ENCODE peak calls at places on chromosomes 12 and 14, in eight cellular contexts. One of them, this sample, is unnamed.

GRCh38 chr14:77804592-77804991 is 4.7 kb downstream of the ADCK1 start:
- DNase-seq in SK-N-SH: no peak
- DNase-seq in A549: peak; percentile 19
- DNase-seq in AG04450: no peak
- DNase-seq in esophagus squamous epithelium: no peak
- DNase-seq in CD8-positive, alpha-beta memory T cell: no peak
- DNase-seq in PC-3: peak; percentile 82
- DNase-seq in prostate gland: no peak
- DNase-seq in this sample: no peak

GRCh38 chr12:71626768-71627167 is 36.9 kb downstream of the ZFC3H1 start:
- DNase-seq in SK-N-SH: no peak
- DNase-seq in A549: no peak
- DNase-seq in AG04450: no peak
- DNase-seq in esophagus squamous epithelium: no peak
- DNase-seq in CD8-positive, alpha-beta memory T cell: no peak
- DNase-seq in PC-3: peak; percentile 69
- DNase-seq in prostate gland: no peak
- DNase-seq in this sample: no peak

GRCh38 chr12:1922075-1922709 is 3.7 kb upstream of the CACNA2D4 start:
- DNase-seq in SK-N-SH: peak; percentile 25
- DNase-seq in A549: no peak
- DNase-seq in AG04450: no peak
- DNase-seq in esophagus squamous epithelium: no peak
- DNase-seq in CD8-positive, alpha-beta memory T cell: no peak
- DNase-seq in PC-3: no peak
- DNase-seq in prostate gland: no peak
- DNase-seq in this sample: peak; percentile 54

GRCh38 chr14:104788873-104789663 is 6.5 kb downstream of the AKT1 start:
- DNase-seq in SK-N-SH: no peak
- DNase-seq in A549: no peak
- DNase-seq in AG04450: no peak
- DNase-seq in esophagus squamous epithelium: no peak
- DNase-seq in CD8-positive, alpha-beta memory T cell: no peak
- DNase-seq in PC-3: no peak
- DNase-seq in prostate gland: no peak
- DNase-seq in this sample: no peak

GRCh38 chr12:65840793-65841670 is 16.7 kb downstream of the HMGA2 start:
- DNase-seq in SK-N-SH: no peak
- DNase-seq in A549: no peak
- DNase-seq in AG04450: no peak
- DNase-seq in esophagus squamous epithelium: no peak
- DNase-seq in CD8-positive, alpha-beta memory T cell: no peak
- DNase-seq in PC-3: peak; percentile 35
- DNase-seq in prostate gland: no peak
- DNase-seq in this sample: no peak

GRCh38 chr14:102902086-102902485 is 20.4 kb upstream of the AMN start:
- DNase-seq in SK-N-SH: peak; percentile 18
- DNase-seq in A549: no peak
- DNase-seq in AG04450: no peak
- DNase-seq in esophagus squamous epithelium: no peak
- DNase-seq in CD8-positive, alpha-beta memory T cell: no peak
- DNase-seq in PC-3: no peak
- DNase-seq in prostate gland: no peak
- DNase-seq in this sample: no peak

GRCh38 chr12:55734595-55734994 is 5.8 kb upstream of the CD63 start:
- DNase-seq in SK-N-SH: no peak
- DNase-seq in A549: no peak
- DNase-seq in AG04450: no peak
- DNase-seq in esophagus squamous epithelium: no peak
- DNase-seq in CD8-positive, alpha-beta memory T cell: no peak
- DNase-seq in PC-3: no peak
- DNase-seq in prostate gland: no peak
- DNase-seq in this sample: no peak

GRCh38 chr12:117002040-117002832 is 91.5 kb downstream of the FBXW8 start:
- DNase-seq in SK-N-SH: no peak
- DNase-seq in A549: no peak
- DNase-seq in AG04450: no peak
- DNase-seq in esophagus squamous epithelium: no peak
- DNase-seq in CD8-positive, alpha-beta memory T cell: no peak
- DNase-seq in PC-3: no peak
- DNase-seq in prostate gland: no peak
- DNase-seq in this sample: no peak

GRCh38 chr14:45249847-45250575 is 3.0 kb downstream of the MIS18BP1 start:
- DNase-seq in SK-N-SH: no peak
- DNase-seq in A549: no peak
- DNase-seq in AG04450: peak; percentile 78
- DNase-seq in esophagus squamous epithelium: no peak
- DNase-seq in CD8-positive, alpha-beta memory T cell: no peak
- DNase-seq in PC-3: peak; percentile 33
- DNase-seq in prostate gland: no peak
- DNase-seq in this sample: no peak

GRCh38 chr14:59482471-59483331 is 1.5 kb downstream of the L3HYPDH start:
- DNase-seq in SK-N-SH: no peak
- DNase-seq in A549: peak; percentile 56
- DNase-seq in AG04450: peak; percentile 89
- DNase-seq in esophagus squamous epithelium: no peak
- DNase-seq in CD8-positive, alpha-beta memory T cell: no peak
- DNase-seq in PC-3: peak; percentile 100
- DNase-seq in prostate gland: peak; percentile 12
- DNase-seq in this sample: peak; percentile 54

GRCh38 chr14:65224799-65225198 is 122.5 kb upstream of the MAX start:
- DNase-seq in SK-N-SH: no peak
- DNase-seq in A549: no peak
- DNase-seq in AG04450: no peak
- DNase-seq in esophagus squamous epithelium: no peak
- DNase-seq in CD8-positive, alpha-beta memory T cell: no peak
- DNase-seq in PC-3: peak; percentile 29
- DNase-seq in prostate gland: peak; percentile 44
- DNase-seq in this sample: peak; percentile 85

GRCh38 chr12:12510141-12510540 is 52.5 kb downstream of the DUSP16 start:
- DNase-seq in SK-N-SH: no peak
- DNase-seq in A549: no peak
- DNase-seq in AG04450: peak; percentile 13
- DNase-seq in esophagus squamous epithelium: no peak
- DNase-seq in CD8-positive, alpha-beta memory T cell: no peak
- DNase-seq in PC-3: peak; percentile 64
- DNase-seq in prostate gland: no peak
- DNase-seq in this sample: no peak

GRCh38 chr12:47549258-47549657 is 156.6 kb downstream of the RPAP3 start:
- DNase-seq in SK-N-SH: no peak
- DNase-seq in A549: no peak
- DNase-seq in AG04450: no peak
- DNase-seq in esophagus squamous epithelium: no peak
- DNase-seq in CD8-positive, alpha-beta memory T cell: no peak
- DNase-seq in PC-3: peak; percentile 61
- DNase-seq in prostate gland: no peak
- DNase-seq in this sample: no peak

GRCh38 chr12:47554046-47554653 is 151.7 kb downstream of the RPAP3 start:
- DNase-seq in SK-N-SH: no peak
- DNase-seq in A549: no peak
- DNase-seq in AG04450: no peak
- DNase-seq in esophagus squamous epithelium: no peak
- DNase-seq in CD8-positive, alpha-beta memory T cell: no peak
- DNase-seq in PC-3: no peak
- DNase-seq in prostate gland: no peak
- DNase-seq in this sample: no peak

GRCh38 chr12:47553266-47553665 is 152.6 kb downstream of the RPAP3 start:
- DNase-seq in SK-N-SH: no peak
- DNase-seq in A549: no peak
- DNase-seq in AG04450: no peak
- DNase-seq in esophagus squamous epithelium: no peak
- DNase-seq in CD8-positive, alpha-beta memory T cell: no peak
- DNase-seq in PC-3: no peak
- DNase-seq in prostate gland: no peak
- DNase-seq in this sample: no peak

GRCh38 chr12:47547077-47547476 is 158.8 kb downstream of the RPAP3 start:
- DNase-seq in SK-N-SH: no peak
- DNase-seq in A549: no peak
- DNase-seq in AG04450: peak; percentile 23
- DNase-seq in esophagus squamous epithelium: no peak
- DNase-seq in CD8-positive, alpha-beta memory T cell: no peak
- DNase-seq in PC-3: peak; percentile 70
- DNase-seq in prostate gland: no peak
- DNase-seq in this sample: no peak

DNA sequence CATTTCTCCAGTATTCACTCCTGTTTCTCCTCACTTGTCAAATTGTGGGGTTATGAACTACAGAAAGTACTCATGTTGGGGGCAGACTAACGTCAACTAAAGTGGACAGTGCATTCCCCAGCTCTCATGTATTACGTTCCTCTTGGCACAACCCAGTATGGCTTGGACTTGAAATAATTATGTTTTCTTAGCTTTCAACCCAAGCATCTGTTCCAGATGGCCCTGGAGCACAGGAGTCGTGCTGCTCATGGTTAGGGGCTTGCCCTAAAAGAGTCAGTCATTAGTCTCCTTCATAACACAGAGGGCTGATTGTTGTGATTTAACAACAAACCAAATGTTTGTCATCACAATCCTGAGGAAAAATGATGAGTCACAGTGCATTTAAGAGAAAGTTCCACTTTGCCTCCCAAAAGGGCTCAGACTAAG is 154.4 kb downstream of the RPAP3 start:
- DNase-seq in SK-N-SH: no peak
- DNase-seq in A549: no peak
- DNase-seq in AG04450: no peak
- DNase-seq in esophagus squamous epithelium: no peak
- DNase-seq in CD8-positive, alpha-beta memory T cell: no peak
- DNase-seq in PC-3: peak; percentile 56
- DNase-seq in prostate gland: no peak
- DNase-seq in this sample: peak; percentile 23
- H3K27ac ChIP-seq in SK-N-SH: no peak overlapping the region
- H3K27ac ChIP-seq in A549: no peak overlapping the region
- H3K27ac ChIP-seq in AG04450: no peak overlapping the region
- H3K27ac ChIP-seq in esophagus squamous epithelium: no peak overlapping the region
- H3K27ac ChIP-seq in CD8-positive, alpha-beta memory T cell: no peak overlapping the region
- H3K27ac ChIP-seq in PC-3: no peak overlapping the region
- H3K27ac ChIP-seq in prostate gland: no peak overlapping the region
- H3K27ac ChIP-seq in this sample: no peak overlapping the region

GRCh38 chr14:92968291-92969020 is 45.5 kb downstream of the CHGA start:
- DNase-seq in SK-N-SH: no peak
- DNase-seq in A549: no peak
- DNase-seq in AG04450: no peak
- DNase-seq in esophagus squamous epithelium: no peak
- DNase-seq in CD8-positive, alpha-beta memory T cell: no peak
- DNase-seq in PC-3: no peak
- DNase-seq in prostate gland: no peak
- DNase-seq in this sample: no peak
- H3K27ac ChIP-seq in SK-N-SH: peak overlapping the region; percentile 17
- H3K27ac ChIP-seq in A549: no peak overlapping the region
- H3K27ac ChIP-seq in AG04450: no peak overlapping the region
- H3K27ac ChIP-seq in esophagus squamous epithelium: no peak overlapping the region
- H3K27ac ChIP-seq in CD8-positive, alpha-beta memory T cell: no peak overlapping the region
- H3K27ac ChIP-seq in PC-3: no peak overlapping the region
- H3K27ac ChIP-seq in prostate gland: no peak overlapping the region
- H3K27ac ChIP-seq in this sample: no peak overlapping the region

GRCh38 chr14:31401369-31401932 is 18.9 kb downstream of the HEATR5A start:
- DNase-seq in SK-N-SH: no peak
- DNase-seq in A549: no peak
- DNase-seq in AG04450: no peak
- DNase-seq in esophagus squamous epithelium: no peak
- DNase-seq in CD8-positive, alpha-beta memory T cell: no peak
- DNase-seq in PC-3: no peak
- DNase-seq in prostate gland: no peak
- DNase-seq in this sample: no peak
- H3K27ac ChIP-seq in SK-N-SH: no peak overlapping the region
- H3K27ac ChIP-seq in A549: no peak overlapping the region
- H3K27ac ChIP-seq in AG04450: no peak overlapping the region
- H3K27ac ChIP-seq in esophagus squamous epithelium: no peak overlapping the region
- H3K27ac ChIP-seq in CD8-positive, alpha-beta memory T cell: no peak overlapping the region
- H3K27ac ChIP-seq in PC-3: no peak overlapping the region
- H3K27ac ChIP-seq in prostate gland: no peak overlapping the region
- H3K27ac ChIP-seq in this sample: no peak overlapping the region

GRCh38 chr12:105674871-105675699 is 344.6 kb downstream of the C12orf75 start:
- DNase-seq in SK-N-SH: no peak
- DNase-seq in A549: no peak
- DNase-seq in AG04450: no peak
- DNase-seq in esophagus squamous epithelium: no peak
- DNase-seq in CD8-positive, alpha-beta memory T cell: no peak
- DNase-seq in PC-3: no peak
- DNase-seq in prostate gland: no peak
- DNase-seq in this sample: no peak
- H3K27ac ChIP-seq in SK-N-SH: no peak overlapping the region
- H3K27ac ChIP-seq in A549: no peak overlapping the region
- H3K27ac ChIP-seq in AG04450: no peak overlapping the region
- H3K27ac ChIP-seq in esophagus squamous epithelium: peak overlapping the region; percentile 81
- H3K27ac ChIP-seq in CD8-positive, alpha-beta memory T cell: no peak overlapping the region
- H3K27ac ChIP-seq in PC-3: no peak overlapping the region
- H3K27ac ChIP-seq in prostate gland: no peak overlapping the region
- H3K27ac ChIP-seq in this sample: no peak overlapping the region